ENCODE peak calls at places on chromosomes 16 and 17, in ten cellular contexts. W is stomach, S is transverse colon, D is ovary, X is A549, U is tibial nerve, K is K562, F is suprapubic skin, P is HepG2, Q is GM12878. C is an unnamed sample.

GRCh38 chr17:69654981-69655581 is 240.6 kb downstream of the MAP2K6 start:
- DNase-seq in U (no peak), K (no peak), W (no peak), P (no peak), F (no peak), Q (no peak), D (no peak), X (no peak), S (no peak), C (no peak)

GRCh38 chr17:3046753-3047152 is 16.7 kb downstream of the OR1D5 start:
- DNase-seq in D (no peak), F (no peak), U (no peak), Q (no peak), W (no peak), P (no peak), K (no peak), S (no peak), X (no peak), C (no peak)

GRCh38 chr16:78693496-78693895 is 594.0 kb downstream of the WWOX start:
- DNase-seq in X (no peak), S (no peak), U (no peak), D (no peak), P (no peak), W (no peak), F (no peak), Q (no peak), K (no peak), C (no peak)

GRCh38 chr17:76023900-76024237 is 3.2 kb downstream of the EVPL start:
- DNase-seq in D (no peak), S (no peak), W (no peak), X (no peak), Q (no peak), F (no peak), P (no peak), K (no peak), U (no peak), C (no peak)

GRCh38 chr17:44039829-44040635 is 25.3 kb upstream of the TMEM101 start:
- DNase-seq in W (no peak), K (no peak), P (no peak), S (no peak), Q (no peak), U (no peak), F (no peak), D (no peak), X (no peak), C (no peak)

GRCh38 chr17:81392909-81393654 is 2.2 kb upstream of the BAHCC1 start:
- DNase-seq in Q (no peak), K (peak), X (peak), S (no peak), U (no peak), F (no peak), D (no peak), P (no peak), W (no peak), C (no peak)

GRCh38 chr17:83075270-83075880 is 4.0 kb upstream of the METRNL start:
- DNase-seq in W (no peak), K (no peak), S (no peak), X (no peak), D (no peak), Q (no peak), U (no peak), F (no peak), P (no peak), C (no peak)

GRCh38 chr17:79852748-79853147 is 13.5 kb upstream of the CBX4 start:
- DNase-seq in X (no peak), Q (no peak), F (no peak), D (no peak), U (no peak), P (no peak), S (peak), W (no peak), K (no peak), C (no peak)

GRCh38 chr17:50684612-50685333 is 22.9 kb downstream of the ANKRD40 start:
- DNase-seq in F (no peak), U (no peak), D (no peak), K (peak), Q (no peak), P (peak), S (peak), X (no peak), W (peak), C (peak)

GRCh38 chr16:89349947-89350633 is 132.6 kb downstream of the ZNF778 start:
- DNase-seq in F (no peak), P (no peak), K (no peak), W (no peak), X (no peak), U (no peak), S (no peak), Q (no peak), D (no peak), C (no peak)

GRCh38 chr16:50711862-50712567 is 18.6 kb downstream of the NOD2 start:
- DNase-seq in K (no peak), P (no peak), W (no peak), D (no peak), F (no peak), S (no peak), U (no peak), Q (no peak), X (no peak), C (peak)

GRCh38 chr17:72287586-72287985 is 166.8 kb downstream of the SOX9 start:
- DNase-seq in U (no peak), K (no peak), F (no peak), Q (no peak), W (peak), X (no peak), D (no peak), P (no peak), S (no peak), C (no peak)

DNA sequence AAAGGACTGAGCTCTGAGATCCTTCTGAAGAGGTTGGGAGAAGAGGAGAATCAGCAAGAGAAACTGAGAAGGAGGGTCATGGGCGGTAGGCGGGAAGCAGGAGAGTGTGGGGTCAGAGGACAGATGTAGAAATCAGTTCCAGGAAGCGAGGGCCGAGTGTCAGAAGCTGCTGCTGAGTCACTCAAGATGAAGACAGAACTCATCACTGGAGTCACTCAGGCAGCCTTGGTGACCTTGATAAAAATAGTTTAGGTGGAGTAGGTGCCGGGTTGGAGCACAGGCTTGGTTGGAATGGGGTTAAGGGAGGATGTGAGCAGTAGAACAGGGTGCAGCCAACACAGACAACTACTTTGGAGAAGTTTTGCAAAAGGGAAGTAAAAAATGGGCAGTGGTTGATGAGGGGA is 6.1 kb upstream of the ITGAM start:
- DNase-seq in U (peak), F (no peak), K (peak), X (peak), D (no peak), S (peak), W (peak), P (peak), Q (no peak), C (no peak)
- TF ChIP-seq EP300 in U (no peak), F (no peak), K (peak), X (no peak), D (no peak), S (no peak), W (no peak), P (no peak), Q (no peak), C (no peak)

GRCh38 chr17:45247429-45248131 is 14.3 kb downstream of the SPATA32 start:
- DNase-seq in S (peak), U (peak), P (peak), K (peak), D (peak), F (peak), W (peak), X (peak), Q (peak), C (peak)
- TF ChIP-seq POLR2A in S (peak), U (no peak), P (peak), K (peak), D (no peak), F (no peak), W (no peak), X (peak), Q (peak), C (peak)

GRCh38 chr16:27314161-27314723 is 468 bp downstream of the IL4R start:
- DNase-seq in X (peak), S (peak), F (peak), K (peak), W (peak), U (no peak), Q (no peak), P (peak), D (peak), C (peak)

GRCh38 chr16:27317320-27317719 is 3.5 kb downstream of the IL4R start:
- DNase-seq in P (no peak), W (no peak), F (peak), Q (no peak), D (no peak), K (no peak), U (no peak), S (no peak), X (no peak), C (peak)

GRCh38 chr16:27314986-27315332 is 1.2 kb downstream of the IL4R start:
- DNase-seq in U (no peak), X (no peak), S (no peak), Q (no peak), D (no peak), F (no peak), K (no peak), P (no peak), W (no peak), C (no peak)

GRCh38 chr16:27316038-27316680 is 2.4 kb downstream of the IL4R start:
- DNase-seq in K (no peak), Q (no peak), F (peak), P (no peak), X (no peak), S (no peak), D (no peak), U (no peak), W (no peak), C (peak)

GRCh38 chr16:27315333-27316037 is 1.7 kb downstream of the IL4R start:
- DNase-seq in P (peak), D (peak), S (peak), F (no peak), K (no peak), X (peak), Q (no peak), W (peak), U (peak), C (peak)
- TF ChIP-seq CTCF in P (no peak), D (no peak), S (no peak), F (no peak), K (no peak), X (no peak), Q (peak), W (no peak), U (no peak), C (no peak)

GRCh38 chr17:36198831-36199465 is 2.4 kb upstream of the CCL3L1 start:
- DNase-seq in F (no peak), K (no peak), W (no peak), P (no peak), S (no peak), U (no peak), D (no peak), Q (no peak), X (no peak), C (no peak)

GRCh38 chr17:36203335-36203734 is 6.8 kb upstream of the CCL3L1 start:
- DNase-seq in Q (no peak), D (no peak), W (no peak), F (no peak), X (no peak), S (no peak), K (no peak), P (no peak), U (no peak), C (no peak)

GRCh38 chr17:36205637-36206458 is 5.0 kb upstream of the CCL4L2 start:
- DNase-seq in U (no peak), K (no peak), D (no peak), P (no peak), Q (no peak), W (no peak), F (no peak), S (no peak), X (no peak), C (no peak)

GRCh38 chr17:36209575-36209974 is 1.3 kb upstream of the CCL4L2 start:
- DNase-seq in D (no peak), P (no peak), F (no peak), K (no peak), S (no peak), Q (no peak), U (no peak), X (no peak), W (no peak), C (no peak)

GRCh38 chr17:36204724-36205500 is 6.0 kb upstream of the CCL4L2 start:
- DNase-seq in X (no peak), W (no peak), D (no peak), P (no peak), S (no peak), K (no peak), U (no peak), F (no peak), Q (no peak), C (no peak)
- TF ChIP-seq EP300 in X (no peak), W (no peak), D (no peak), P (no peak), S (no peak), K (no peak), U (no peak), F (no peak), Q (no peak), C (no peak)

GRCh38 chr16:12673466-12673865 is 130.2 kb downstream of the CPPED1 start:
- DNase-seq in Q (no peak), D (no peak), F (no peak), W (no peak), K (no peak), U (no peak), P (no peak), X (no peak), S (no peak), C (no peak)

GRCh38 chr16:12674524-12674923 is 129.2 kb downstream of the CPPED1 start:
- DNase-seq in S (no peak), Q (no peak), K (no peak), U (no peak), P (no peak), D (no peak), X (no peak), F (no peak), W (no peak), C (no peak)

GRCh38 chr16:12677472-12677871 is 126.2 kb downstream of the CPPED1 start:
- DNase-seq in F (no peak), K (no peak), P (no peak), U (no peak), S (no peak), Q (no peak), W (no peak), X (no peak), D (no peak), C (no peak)

GRCh38 chr16:12674096-12674495 is 129.6 kb downstream of the CPPED1 start:
- DNase-seq in Q (no peak), P (no peak), D (no peak), F (no peak), W (no peak), U (no peak), X (no peak), S (no peak), K (no peak), C (no peak)

DNA sequence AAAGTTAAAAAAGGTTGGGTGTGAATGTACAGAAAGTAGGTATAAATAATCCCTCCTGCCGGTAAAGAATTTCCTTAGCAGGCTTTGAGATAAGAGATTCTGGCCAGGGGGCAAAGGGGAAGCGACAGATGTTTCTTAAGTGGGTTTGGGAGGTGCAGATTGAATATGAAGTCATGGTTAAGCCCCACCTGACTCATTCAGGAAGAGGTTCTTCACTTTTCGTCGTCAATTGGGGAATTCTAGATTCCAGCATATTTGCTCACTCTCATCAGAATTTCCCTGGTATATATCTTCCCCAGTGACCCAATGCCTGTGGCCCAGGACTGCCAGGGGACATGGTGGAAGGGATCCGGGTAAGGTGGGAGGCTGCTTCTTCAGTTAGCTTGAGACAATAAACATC is 127.8 kb downstream of the CPPED1 start:
- DNase-seq in W (no peak), P (no peak), X (peak), Q (no peak), U (no peak), K (peak), F (no peak), D (no peak), S (no peak), C (no peak)
- TF ChIP-seq POLR2A in W (no peak), P (no peak), X (no peak), Q (no peak), U (no peak), K (no peak), F (no peak), D (no peak), S (no peak), C (no peak)

GRCh38 chr16:894136-894535 is 76.6 kb downstream of the LMF1 start:
- DNase-seq in X (no peak), U (no peak), F (no peak), Q (no peak), S (no peak), P (no peak), D (peak), W (no peak), K (no peak), C (no peak)

GRCh38 chr16:896261-897199 is 74.3 kb downstream of the LMF1 start:
- DNase-seq in F (no peak), U (no peak), X (no peak), K (no peak), D (no peak), P (no peak), Q (no peak), S (no peak), W (no peak), C (no peak)

GRCh38 chr16:893360-893759 is 77.4 kb downstream of the LMF1 start:
- DNase-seq in U (no peak), P (no peak), S (no peak), D (no peak), X (no peak), W (no peak), Q (no peak), F (no peak), K (peak), C (no peak)

GRCh38 chr16:895371-895770 is 75.4 kb downstream of the LMF1 start:
- DNase-seq in Q (no peak), U (no peak), K (no peak), D (no peak), S (no peak), F (no peak), P (no peak), W (no peak), X (no peak), C (no peak)

GRCh38 chr16:894841-895240 is 75.9 kb downstream of the LMF1 start:
- DNase-seq in X (no peak), U (no peak), Q (no peak), W (no peak), P (no peak), S (no peak), K (peak), F (no peak), D (no peak), C (no peak)
- TF ChIP-seq CTCF in X (no peak), U (no peak), Q (no peak), W (no peak), P (peak), S (no peak), K (peak), F (no peak), D (no peak), C (no peak)

GRCh38 chr17:78484300-78485159 is 92.7 kb downstream of the DNAH17 start:
- DNase-seq in Q (no peak), X (peak), F (no peak), U (no peak), S (peak), P (no peak), D (no peak), K (peak), W (peak), C (no peak)
- TF ChIP-seq EP300 in Q (no peak), X (no peak), F (no peak), U (no peak), S (no peak), P (no peak), D (no peak), K (no peak), W (no peak), C (no peak)

GRCh38 chr17:78680436-78680835 is 101.6 kb downstream of the CYTH1 start:
- DNase-seq in F (peak), S (no peak), P (no peak), X (no peak), Q (no peak), U (no peak), W (no peak), D (no peak), K (no peak), C (no peak)
- TF ChIP-seq POLR2A in F (no peak), S (no peak), P (no peak), X (no peak), Q (no peak), U (no peak), W (no peak), D (no peak), K (no peak), C (no peak)

C was measured in sigmoid colon.